ENCODE peak calls at places on chromosomes 12 and 14, in eight cellular contexts. N is HEK293T, R is memory B cell, J is T-helper 9 cell, G is psoas muscle, A is pons, K is hippocampal formation, B is PC-9. D is an unnamed sample.

GRCh38 chr12:46942579-46942978 is 116.8 kb upstream of the SLC38A4 start:
- DNase-seq in N (no peak), A (no peak), K (no peak), B (no peak), G (no peak), J (no peak), R (no peak), D (no peak)

GRCh38 chr12:75041481-75041880 is 168.2 kb downstream of the KCNC2 start:
- DNase-seq in G (no peak), J (no peak), B (no peak), A (no peak), K (no peak), N (no peak), R (no peak), D (no peak)

GRCh38 chr14:98867146-98867545 is 404.9 kb downstream of the BCL11B start:
- DNase-seq in K (no peak), B (no peak), R (no peak), A (no peak), G (no peak), J (no peak), N (no peak), D (no peak)

GRCh38 chr12:27652174-27652763 is 44.0 kb upstream of the REP15 start:
- DNase-seq in J (peak), K (peak), N (peak), R (peak), A (peak), B (peak), G (no peak), D (peak)

GRCh38 chr12:49703647-49704137 is 3.5 kb downstream of the FMNL3 start:
- DNase-seq in R (no peak), A (no peak), K (no peak), J (no peak), B (no peak), G (no peak), N (no peak), D (no peak)

GRCh38 chr12:62744551-62744950 is 190.4 kb downstream of the PPM1H start:
- DNase-seq in K (no peak), B (no peak), A (no peak), G (peak), N (no peak), R (no peak), J (no peak), D (no peak)

GRCh38 chr12:123094349-123095073 is 56.4 kb downstream of the PITPNM2 start:
- DNase-seq in J (no peak), A (no peak), K (no peak), N (peak), R (no peak), B (peak), G (peak), D (no peak)

GRCh38 chr12:92927436-92928116 is 1.5 kb downstream of the EEA1 start:
- DNase-seq in R (no peak), B (no peak), G (no peak), N (no peak), A (peak), K (no peak), J (no peak), D (no peak)